ENCODE peak calls at places on chromosomes 6 and 20, in six cellular contexts. W, M, K, S, I and C are unnamed samples.

GRCh38 chr6:106547961-106548453 is 81.3 kb downstream of the RTN4IP1 start:
- DNase-seq in W (no peak), M (no peak), K (no peak), S (no peak), I (no peak), C (no peak)

GRCh38 chr20:32436142-32436861 is 78.2 kb downstream of the ASXL1 start:
- DNase-seq in W (no peak), M (no peak), K (no peak), S (no peak), I (no peak), C (no peak)

GRCh38 chr6:71028877-71029252 is 72.0 kb upstream of the B3GAT2 start:
- DNase-seq in W (no peak), M (no peak), K (no peak), S (no peak), I (no peak), C (no peak)

GRCh38 chr6:27296106-27296783 is 15.8 kb downstream of the POM121L2 start:
- DNase-seq in W (no peak), M (no peak), K (peak), S (no peak), I (no peak), C (no peak)

GRCh38 chr20:49595811-49596545 is 28.0 kb upstream of the PTGIS start:
- DNase-seq in W (peak), M (no peak), K (no peak), S (no peak), I (no peak), C (no peak)

GRCh38 chr20:308427-309038 is 11.2 kb downstream of the ZCCHC3 start:
- DNase-seq in W (no peak), M (no peak), K (no peak), S (no peak), I (no peak), C (no peak)

GRCh38 chr20:324177-325042 is 942 bp upstream of the SOX12 start:
- DNase-seq in W (peak), M (peak), K (peak), S (peak), I (peak), C (peak)

GRCh38 chr6:45419574-45420082 is 41.9 kb upstream of the SUPT3H start:
- DNase-seq in W (no peak), M (peak), K (peak), S (peak), I (no peak), C (peak)